ENCODE peak calls at places on chromosomes 13 and 19, in nine cellular contexts. I is HAP-1, B is mammary epithelial cell, N is skeletal muscle cell, L is fibroblast of mammary gland, E is mesendoderm, J is neural progenitor cell, F is HCT116, U is ovary. G is an unnamed sample.

GRCh38 chr13:58528351-58528750 is 896.8 kb downstream of the PCDH17 start:
- DNase-seq in J (no peak), I (no peak), B (no peak), N (no peak), L (no peak), U (no peak), E (no peak), F (no peak), G (no peak)

GRCh38 chr19:46413262-46414031 is at the start of gene CCDC8:
- DNase-seq in J (peak), B (peak), I (no peak), N (peak), F (no peak), U (peak), E (peak), L (peak), G (peak)

GRCh38 chr19:16076958-16077611 is 790 bp downstream of the TPM4 start:
- DNase-seq in L (no peak), F (no peak), N (no peak), B (peak), E (peak), I (peak), U (peak), J (peak), G (no peak)

GRCh38 chr13:97234742-97235141 is 12.6 kb downstream of the MBNL2 start:
- DNase-seq in U (no peak), N (no peak), E (no peak), I (no peak), F (no peak), B (no peak), L (no peak), J (no peak), G (no peak)

GRCh38 chr13:49303533-49304252 is 56.0 kb downstream of the CDADC1 start:
- DNase-seq in L (no peak), U (no peak), E (no peak), B (peak), F (no peak), N (no peak), J (no peak), I (no peak), G (no peak)

GRCh38 chr19:38837656-38838121 is 6.1 kb upstream of the ECH1 start:
- DNase-seq in I (peak), E (peak), L (no peak), U (no peak), F (no peak), J (no peak), B (peak), N (no peak), G (no peak)

GRCh38 chr13:95343944-95344343 is 42.7 kb upstream of the ABCC4 start:
- DNase-seq in N (no peak), J (no peak), I (no peak), F (no peak), E (no peak), U (no peak), L (no peak), B (no peak), G (no peak)

GRCh38 chr13:95756072-95756471 is 79.1 kb downstream of the DNAJC3 start:
- DNase-seq in B (no peak), U (no peak), L (peak), J (no peak), E (peak), I (no peak), F (no peak), N (peak), G (no peak)

GRCh38 chr19:16027528-16027927 is 48.8 kb upstream of the TPM4 start:
- DNase-seq in I (no peak), E (no peak), F (no peak), B (no peak), N (no peak), U (no peak), L (no peak), J (no peak), G (no peak)

GRCh38 chr13:68727788-68728187 is 1379.8 kb upstream of the ATXN8OS start:
- DNase-seq in B (no peak), I (no peak), U (no peak), F (no peak), J (no peak), N (no peak), L (no peak), E (no peak), G (no peak)

GRCh38 chr13:49635599-49636433 is 7.5 kb downstream of the ARL11 start:
- DNase-seq in I (peak), J (no peak), N (peak), U (peak), L (peak), F (no peak), B (peak), E (peak), G (no peak)

GRCh38 chr19:29457413-29457812 is 68.4 kb upstream of the VSTM2B start:
- DNase-seq in E (no peak), B (no peak), I (no peak), J (no peak), U (no peak), N (no peak), F (no peak), L (no peak), G (no peak)

GRCh38 chr13:109371066-109371465 is 415.3 kb downstream of the IRS2 start:
- DNase-seq in I (no peak), E (no peak), B (no peak), N (no peak), U (no peak), J (no peak), L (no peak), F (no peak), G (no peak)

GRCh38 chr13:23671902-23672301 is 101.7 kb downstream of the TNFRSF19 start:
- DNase-seq in N (peak), I (no peak), F (no peak), J (no peak), U (no peak), L (peak), E (no peak), B (no peak), G (no peak)

GRCh38 chr13:36275190-36276002 is 22.2 kb downstream of the CCDC169 start:
- DNase-seq in U (no peak), B (no peak), N (peak), J (peak), L (peak), E (peak), I (peak), F (no peak), G (peak)

GRCh38 chr13:45441633-45442032 is 23.1 kb upstream of the COG3 start:
- DNase-seq in B (peak), I (no peak), J (no peak), U (no peak), E (no peak), L (peak), N (no peak), F (no peak), G (peak)

GRCh38 chr13:26664942-26665341 is 95.6 kb downstream of the GPR12 start:
- DNase-seq in I (no peak), N (no peak), U (no peak), E (no peak), F (no peak), L (no peak), B (no peak), J (no peak), G (no peak)

GRCh38 chr13:28586585-28587540 is 72.1 kb upstream of the POMP start:
- DNase-seq in F (no peak), L (no peak), I (peak), N (no peak), E (peak), B (no peak), J (no peak), U (no peak), G (no peak)

DNA sequence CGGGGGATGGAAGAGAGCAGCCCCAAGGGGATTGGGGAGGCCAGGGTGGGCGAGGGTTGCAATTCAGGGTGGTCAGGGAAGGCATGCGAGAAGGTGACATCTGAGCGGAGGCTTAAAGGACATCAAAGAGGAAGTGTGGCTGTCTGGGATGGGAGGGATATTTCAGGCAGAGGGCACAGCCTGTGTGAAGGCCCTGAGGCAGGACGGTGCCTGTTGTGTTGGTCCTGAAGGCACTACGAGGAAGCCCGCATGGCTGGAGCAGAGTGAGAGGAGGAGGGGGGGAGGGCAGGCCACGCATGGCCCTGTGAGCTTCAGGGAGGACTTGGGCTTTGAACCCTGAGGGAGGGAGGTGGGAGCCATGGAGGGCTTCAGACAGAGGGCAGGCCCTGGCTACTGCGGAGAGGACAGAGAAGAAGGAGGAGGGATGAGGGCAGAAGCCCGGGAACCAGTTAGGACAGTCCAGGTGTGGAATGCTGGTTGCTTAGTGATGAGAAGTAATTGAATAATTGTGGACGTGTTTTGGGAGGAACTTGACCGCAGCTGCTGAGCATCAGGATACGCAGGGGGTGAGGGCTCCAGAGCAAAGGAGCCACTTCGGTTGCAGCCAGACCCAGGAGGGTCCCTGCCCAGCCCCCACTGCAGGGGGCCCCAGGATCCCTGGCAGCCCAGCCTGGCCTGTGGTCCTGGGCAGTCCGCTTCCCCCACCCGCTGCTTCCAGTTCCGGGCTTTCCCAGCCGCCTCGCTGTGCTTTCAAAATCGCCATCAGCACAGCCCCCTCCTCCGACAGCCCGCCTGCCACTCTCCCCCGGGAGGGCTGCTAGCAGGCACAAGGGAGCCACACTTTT is 6.2 kb downstream of the TLE6 start:
- DNase-seq in I (peak), L (peak), U (peak), B (peak), J (peak), E (peak), F (no peak), N (peak), G (peak)
- H3K4me3 ChIP-seq in I (peak), L (peak), U (peak), B (no peak), J (peak), E (no peak), F (no peak), N (peak), G (peak)

DNA sequence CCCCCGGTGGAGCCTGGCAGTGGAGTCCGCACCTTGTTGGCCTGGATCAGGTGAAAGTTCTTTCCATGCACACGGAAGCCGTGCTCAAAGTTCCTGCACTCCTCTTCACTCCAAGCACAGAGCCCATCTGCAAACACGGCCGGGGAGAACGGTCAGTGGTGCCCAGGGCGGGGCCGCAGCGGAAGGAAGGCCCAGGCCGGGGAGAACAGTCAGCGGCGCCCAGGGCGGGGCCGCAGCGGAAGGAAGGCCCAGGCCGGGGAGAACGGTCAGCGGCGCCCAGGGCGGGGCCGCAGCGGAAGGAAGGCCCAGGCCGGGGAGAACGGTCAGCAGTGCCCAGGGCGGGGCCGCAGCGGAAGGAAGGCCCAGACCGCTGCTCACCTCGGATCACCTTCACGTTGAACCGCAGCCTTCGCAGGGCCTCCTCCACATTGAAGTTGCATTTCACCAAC is 20.6 kb upstream of the PLPP2 start:
- DNase-seq in B (no peak), N (no peak), J (peak), F (no peak), I (no peak), U (no peak), E (no peak), L (no peak), G (no peak)
- H3K4me3 ChIP-seq in B (no peak), N (no peak), J (no peak), F (no peak), I (no peak), U (no peak), E (no peak), L (no peak), G (no peak)

DNA sequence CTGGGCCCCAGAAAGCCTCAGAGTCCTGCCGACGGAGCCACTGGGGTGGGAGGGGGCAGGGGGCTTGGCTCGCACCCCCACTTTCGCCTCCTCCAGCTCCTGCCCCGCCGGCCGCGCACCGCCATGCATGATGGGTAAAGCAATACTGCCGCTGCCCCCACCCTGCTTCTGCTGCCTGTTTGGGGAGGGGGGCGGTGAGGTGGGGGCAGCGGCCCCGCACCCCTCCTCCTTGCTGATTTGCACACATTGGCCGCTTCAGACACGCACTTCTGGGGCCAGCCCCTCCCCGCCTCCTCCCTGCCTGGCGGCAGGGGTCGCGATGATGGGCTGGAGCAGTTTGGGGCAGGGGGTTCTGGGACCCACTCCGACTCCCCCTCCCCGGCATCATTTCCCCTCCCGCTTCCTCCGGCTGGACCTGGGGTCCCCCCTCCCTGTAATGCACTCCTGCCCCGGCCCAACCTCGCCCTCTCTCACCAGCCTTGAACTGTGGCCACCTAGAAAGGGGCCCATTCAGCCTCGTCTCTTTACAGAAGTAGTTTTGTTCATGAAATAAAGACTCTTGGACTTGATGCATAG is 1.6 kb upstream of the HPN start:
- DNase-seq in I (no peak), L (no peak), F (no peak), N (no peak), E (no peak), J (no peak), U (peak), B (no peak), G (no peak)
- H3K4me3 ChIP-seq in I (no peak), L (no peak), F (no peak), N (peak), E (no peak), J (no peak), U (no peak), B (no peak), G (no peak)

GRCh38 chr13:77002590-77003190 is 10.8 kb downstream of the CLN5 start:
- DNase-seq in I (no peak), L (peak), E (peak), J (peak), F (peak), U (no peak), N (no peak), B (peak), G (no peak)

GRCh38 chr13:77001963-77002587 is 10.2 kb downstream of the CLN5 start:
- DNase-seq in F (no peak), N (no peak), B (no peak), U (no peak), L (no peak), J (no peak), I (no peak), E (no peak), G (no peak)

GRCh38 chr13:77001540-77001939 is 9.7 kb downstream of the CLN5 start:
- DNase-seq in B (no peak), L (no peak), J (no peak), N (no peak), U (no peak), F (no peak), I (no peak), E (no peak), G (no peak)

GRCh38 chr13:77000475-77000874 is 8.6 kb downstream of the CLN5 start:
- DNase-seq in F (no peak), L (no peak), B (no peak), J (no peak), N (no peak), U (no peak), I (no peak), E (no peak), G (no peak)
- H3K4me3 ChIP-seq in F (no peak), L (no peak), B (no peak), J (no peak), N (no peak), U (no peak), I (no peak), E (no peak), G (no peak)

GRCh38 chr13:48296528-48296927 is 7.0 kb upstream of the RB1 start:
- DNase-seq in J (no peak), N (no peak), E (no peak), F (no peak), I (no peak), U (no peak), L (no peak), B (no peak), G (no peak)
- H3K4me3 ChIP-seq in J (no peak), N (no peak), E (no peak), F (no peak), I (no peak), U (no peak), L (no peak), B (no peak), G (no peak)

GRCh38 chr19:41226874-41227390 is 7.9 kb downstream of the AXL start:
- DNase-seq in J (no peak), U (no peak), L (no peak), E (no peak), B (no peak), I (no peak), N (no peak), F (no peak), G (no peak)

GRCh38 chr19:41224632-41225031 is 5.6 kb downstream of the AXL start:
- DNase-seq in E (no peak), L (no peak), J (no peak), F (no peak), I (no peak), U (no peak), N (no peak), B (no peak), G (no peak)

GRCh38 chr19:41223431-41224234 is 4.6 kb downstream of the AXL start:
- DNase-seq in J (peak), E (peak), L (peak), N (peak), U (no peak), F (peak), I (no peak), B (peak), G (peak)

GRCh38 chr19:41226053-41226873 is 7.2 kb downstream of the AXL start:
- DNase-seq in B (no peak), F (peak), I (peak), L (peak), E (peak), J (peak), U (peak), N (peak), G (no peak)

GRCh38 chr19:41225238-41226052 is 6.4 kb downstream of the AXL start:
- DNase-seq in F (peak), J (peak), U (no peak), I (peak), E (peak), L (peak), N (peak), B (peak), G (peak)
- H3K4me3 ChIP-seq in F (peak), J (peak), U (peak), I (peak), E (no peak), L (peak), N (peak), B (peak), G (peak)

DNA sequence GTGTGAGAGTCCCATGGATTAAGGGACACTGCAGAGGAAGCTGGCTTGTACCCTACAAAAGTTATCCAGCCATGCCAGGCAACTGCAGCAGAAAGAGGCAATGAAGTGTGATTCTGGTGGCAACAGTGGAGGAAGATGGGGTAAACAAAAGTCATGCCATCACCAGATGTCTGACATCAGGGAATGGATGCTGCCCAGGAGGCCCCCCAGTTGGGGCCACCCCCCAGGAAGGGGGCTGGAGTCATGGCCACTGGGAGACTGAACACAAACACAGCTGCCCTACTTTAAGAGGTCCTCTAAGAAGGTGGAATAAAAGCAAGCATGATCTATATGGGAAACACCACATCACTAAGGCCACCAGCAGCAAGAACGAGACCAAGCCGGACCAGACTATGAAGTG is 235.3 kb downstream of the KLF12 start:
- DNase-seq in L (no peak), I (no peak), E (no peak), F (no peak), B (no peak), N (no peak), J (no peak), U (no peak), G (no peak)
- H3K4me3 ChIP-seq in L (no peak), I (no peak), E (no peak), F (no peak), B (no peak), N (no peak), J (no peak), U (no peak), G (no peak)

GRCh38 chr13:46531953-46532352 is 21.0 kb upstream of the LRCH1 start:
- DNase-seq in L (no peak), J (no peak), E (no peak), F (no peak), I (no peak), U (no peak), B (no peak), N (no peak), G (no peak)

GRCh38 chr13:46530084-46530935 is 22.7 kb upstream of the LRCH1 start:
- DNase-seq in J (no peak), F (no peak), U (no peak), B (peak), N (no peak), I (peak), E (no peak), L (peak), G (no peak)

GRCh38 chr13:46526763-46527162 is 26.2 kb upstream of the LRCH1 start:
- DNase-seq in F (no peak), J (no peak), I (no peak), U (no peak), N (no peak), B (no peak), E (no peak), L (no peak), G (no peak)

GRCh38 chr13:46527237-46527636 is 25.7 kb upstream of the LRCH1 start:
- DNase-seq in B (peak), E (no peak), J (no peak), U (no peak), I (no peak), L (no peak), F (no peak), N (no peak), G (no peak)

DNA sequence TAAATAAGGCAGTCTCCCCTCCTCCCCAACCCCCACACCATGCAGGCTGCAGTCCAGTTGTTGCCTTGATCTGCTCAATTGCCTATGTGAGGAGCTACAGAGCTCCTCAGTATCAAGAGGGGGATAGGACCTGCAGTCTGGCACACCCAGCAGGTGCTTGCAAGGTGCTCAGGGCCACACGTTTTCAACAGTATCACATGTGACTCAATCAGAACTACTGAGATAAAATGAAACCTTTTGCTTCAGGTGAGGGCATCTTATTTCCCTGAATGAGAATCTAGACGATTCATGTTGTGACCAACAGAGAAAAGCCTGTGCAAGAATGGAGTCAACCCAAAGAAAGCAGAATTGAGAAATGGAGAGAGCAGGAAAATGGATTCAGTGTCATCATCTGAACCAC is 23.5 kb upstream of the LRCH1 start:
- DNase-seq in E (no peak), L (no peak), F (no peak), N (no peak), B (no peak), J (no peak), I (no peak), U (no peak), G (no peak)
- H3K4me3 ChIP-seq in E (no peak), L (no peak), F (no peak), N (no peak), B (no peak), J (no peak), I (no peak), U (no peak), G (no peak)